ENCODE peak calls at places on chromosomes 7 and 10, in nine cellular contexts. E is A172; H is islet precursor cell; T is astrocyte of the spinal cord; M is lung; D is fibroblast of the aortic adventitia; S is activated T-helper 2 cell treated with anti-CD3 and anti-CD28 coated beads, Interferon-gamma antibody, Interleukin-2, Interleukin-4, amounts not matched to agents 10 μg/mL and 5 μg/mL and 100 μg/mL, durations not matched to agents 14 hours and 24 hours and 36 hours; Y is GDM1; L is activated CD4-positive, CD25-positive, alpha-beta regulatory T cell treated with anti-CD3 and anti-CD28 coated beads, Interleukin-2, amount 50 U/mL, for 72 hours. R is an unnamed sample.

GRCh38 chr10:97039538-97040247 is 146.1 kb downstream of the SLIT1 start:
- DNase-seq in T (no peak), L (no peak), Y (no peak), D (no peak), E (no peak), H (no peak), M (no peak), S (no peak), R (no peak)

GRCh38 chr7:31258391-31258790 is 82.1 kb downstream of the NEUROD6 start:
- DNase-seq in E (no peak), H (no peak), D (no peak), L (no peak), S (no peak), M (no peak), T (no peak), Y (no peak), R (no peak)

GRCh38 chr7:47333959-47334358 is 248.0 kb downstream of the TNS3 start:
- DNase-seq in Y (no peak), M (no peak), D (no peak), T (no peak), L (no peak), S (no peak), E (no peak), H (no peak), R (no peak)

GRCh38 chr7:64888901-64889685 is 14.0 kb upstream of the ZNF273 start:
- DNase-seq in E (no peak), D (peak), L (no peak), H (peak), T (peak), Y (no peak), S (no peak), M (peak), R (no peak)

GRCh38 chr10:8138471-8138870 is 84.0 kb downstream of the GATA3 start:
- DNase-seq in D (peak), E (peak), H (no peak), S (no peak), Y (no peak), M (no peak), T (peak), L (no peak), R (peak)

GRCh38 chr10:131857156-131858117 is 43.4 kb upstream of the PPP2R2D start:
- DNase-seq in L (no peak), D (no peak), S (no peak), E (no peak), T (no peak), Y (no peak), M (no peak), H (no peak), R (no peak)

GRCh38 chr7:101245147-101245668 is 327 bp upstream of the FIS1 start:
- DNase-seq in S (no peak), H (no peak), Y (no peak), D (no peak), T (no peak), L (no peak), E (no peak), M (no peak), R (no peak)

GRCh38 chr10:105188737-105189463 is 547.8 kb downstream of the SORCS3 start:
- DNase-seq in L (no peak), E (peak), S (no peak), M (no peak), H (peak), Y (no peak), D (peak), T (peak), R (peak)

GRCh38 chr10:77667426-77668324 is 30.1 kb upstream of the KCNMA1 start:
- DNase-seq in S (no peak), H (no peak), D (no peak), Y (no peak), E (no peak), T (no peak), L (no peak), M (no peak), R (no peak)

GRCh38 chr7:24732646-24733413 is 24.4 kb downstream of the GSDME start:
- DNase-seq in E (peak), D (peak), H (peak), M (no peak), L (no peak), Y (no peak), S (no peak), T (peak), R (peak)

GRCh38 chr7:64775289-64775688 is 18.9 kb upstream of the ZNF138 start:
- DNase-seq in E (peak), Y (no peak), H (no peak), D (no peak), S (no peak), M (no peak), T (no peak), L (no peak), R (no peak)